ENCODE peak calls at places on chromosomes 3 and 15, in four cellular contexts. Z is sciatic nerve; B is activated T-cell treated with anti-CD3 and anti-CD28 coated beads, Interleukin-2, amount 50 U/mL, for 72 hours; I is right cardiac atrium. K is an unnamed sample.
A peak's percentile ranks its signal among the peaks of the same experiment; 100 is the strongest.

GRCh38 chr3:123092243-123092642 is 25.4 kb downstream of the PDIA5 start:
- ATAC-seq in B (no peak), Z (no peak), I (no peak), K (no peak)

GRCh38 chr3:190692256-190692655 is 170.2 kb downstream of the GMNC start:
- ATAC-seq in B (peak; percentile 23), I (no peak), Z (no peak), K (no peak)

GRCh38 chr3:165529451-165529850 is 307.8 kb downstream of the BCHE start:
- ATAC-seq in Z (no peak), B (no peak), I (no peak), K (no peak)

GRCh38 chr3:186193534-186194450 is 84.9 kb upstream of the ETV5 start:
- ATAC-seq in B (no peak), I (peak; percentile 70), Z (peak; percentile 77), K (peak; percentile 55)

GRCh38 chr3:43957553-43957952 is 266.8 kb downstream of the ABHD5 start:
- ATAC-seq in I (no peak), Z (no peak), B (no peak), K (no peak)

GRCh38 chr15:43352693-43353382 is 18.0 kb downstream of the ZSCAN29 start:
- ATAC-seq in I (peak; percentile 78), B (no peak), Z (no peak), K (no peak)

GRCh38 chr3:87088984-87089841 is 98.3 kb upstream of the VGLL3 start:
- ATAC-seq in I (peak; percentile 99), Z (peak; percentile 96), B (peak; percentile 67), K (peak; percentile 92)

GRCh38 chr3:41352526-41352925 is 153.2 kb downstream of the CTNNB1 start:
- ATAC-seq in Z (no peak), I (no peak), B (no peak), K (no peak)

GRCh38 chr3:18556503-18556902 is 131.4 kb upstream of the SATB1 start:
- ATAC-seq in Z (no peak), B (peak; percentile 83), I (no peak), K (no peak)

GRCh38 chr3:123346726-123347125 is 102.2 kb downstream of the ADCY5 start:
- ATAC-seq in B (no peak), I (peak; percentile 81), Z (peak; percentile 31), K (peak; percentile 37)

GRCh38 chr3:112407214-112407887 is 74.4 kb downstream of the CD200 start:
- ATAC-seq in B (peak; percentile 35), Z (no peak), I (no peak), K (no peak)

GRCh38 chr15:72155021-72155621 is 36.9 kb downstream of the SENP8 start:
- ATAC-seq in I (peak; percentile 78), B (no peak), Z (peak; percentile 64), K (peak; percentile 79)

GRCh38 chr3:60399861-60400845 is 851.1 kb downstream of the FHIT start:
- ATAC-seq in I (peak; percentile 14), Z (no peak), B (no peak), K (no peak)

GRCh38 chr15:28885630-28886430 is at the start of gene APBA2:
- ATAC-seq in Z (no peak), I (peak; percentile 25), B (peak; percentile 64), K (peak; percentile 46)

GRCh38 chr15:58393196-58393790 is 38.5 kb upstream of the LIPC start:
- ATAC-seq in I (no peak), Z (no peak), B (no peak), K (no peak)

GRCh38 chr15:60905587-60905986 is 323.5 kb downstream of the RORA start:
- ATAC-seq in I (no peak), B (no peak), Z (no peak), K (no peak)

GRCh38 chr3:171189394-171189793 is 162.9 kb upstream of the SLC2A2 start:
- ATAC-seq in B (peak; percentile 92), I (no peak), Z (no peak), K (no peak)

GRCh38 chr3:165185707-165186327 is 10.4 kb downstream of the SLITRK3 start:
- ATAC-seq in I (peak; percentile 88), Z (peak; percentile 80), B (peak; percentile 58), K (peak; percentile 81)

GRCh38 chr3:170907519-170908234 is 760 bp downstream of the EIF5A2 start:
- ATAC-seq in Z (no peak), I (no peak), B (no peak), K (no peak)

GRCh38 chr3:21919383-21919782 is 168.4 kb upstream of the ZNF385D start:
- ATAC-seq in Z (no peak), B (no peak), I (no peak), K (no peak)

GRCh38 chr15:54604963-54605362 is 591.8 kb downstream of the RSL24D1 start:
- ATAC-seq in I (no peak), Z (no peak), B (no peak), K (no peak)

GRCh38 chr15:93562752-93563151 is 473.7 kb upstream of the RGMA start:
- ATAC-seq in I (no peak), Z (peak; percentile 81), B (no peak), K (peak; percentile 85)

GRCh38 chr3:171829841-171830559 is 13.1 kb upstream of the TMEM212 start:
- ATAC-seq in B (peak; percentile 55), Z (peak; percentile 90), I (peak; percentile 94), K (peak; percentile 83)

GRCh38 chr3:16183082-16183481 is 8.6 kb downstream of the GALNT15 start:
- ATAC-seq in I (no peak), B (no peak), Z (no peak), K (no peak)

GRCh38 chr15:66963084-66963483 is 102.3 kb upstream of the SMAD3 start:
- ATAC-seq in B (no peak), I (no peak), Z (no peak), K (no peak)

GRCh38 chr15:41880156-41880877 is 13.5 kb downstream of the SPTBN5 start:
- ATAC-seq in Z (no peak), I (no peak), B (no peak), K (no peak)

GRCh38 chr3:49899815-49900214 is 3.9 kb downstream of the MST1R start:
- ATAC-seq in Z (no peak), I (no peak), B (no peak), K (no peak)

GRCh38 chr15:33448961-33449611 is 138.3 kb downstream of the RYR3 start:
- ATAC-seq in Z (no peak), I (no peak), B (no peak), K (no peak)

GRCh38 chr15:79311901-79312553 is 1.1 kb downstream of the TMED3 start:
- ATAC-seq in I (no peak), B (no peak), Z (no peak), K (no peak)

GRCh38 chr15:63763476-63764123 is 70.1 kb downstream of the HERC1 start:
- ATAC-seq in B (peak; percentile 88), Z (no peak), I (no peak), K (no peak)

GRCh38 chr15:74460298-74460697 is 662 bp downstream of the UBL7 start:
- ATAC-seq in Z (no peak), B (no peak), I (no peak), K (no peak)

GRCh38 chr3:140375002-140375401 is 302.9 kb upstream of the TRIM42 start:
- ATAC-seq in Z (no peak), B (peak; percentile 81), I (no peak), K (no peak)

GRCh38 chr3:125207507-125207906 is 5.0 kb downstream of the SLC12A8 start:
- ATAC-seq in B (no peak), Z (no peak), I (no peak), K (no peak)

GRCh38 chr15:51083641-51084040 is 11.1 kb downstream of the TNFAIP8L3 start:
- ATAC-seq in B (no peak), I (no peak), Z (no peak), K (no peak)